ENCODE peak calls at places on chromosome 13, in four cellular contexts. F is spleen, B is BJ, Y is GM23338. P is an unnamed sample.

GRCh38 chr13:49657241-49657641 is 28.9 kb downstream of the ARL11 start:
- DNase-seq in F (no peak), B (no peak), Y (no peak), P (no peak)

GRCh38 chr13:26679945-26680516 is 80.6 kb downstream of the GPR12 start:
- DNase-seq in F (no peak), B (no peak), Y (peak; percentile 71), P (no peak)

GRCh38 chr13:100596516-100596915 is 7.9 kb upstream of the GGACT start:
- DNase-seq in F (no peak), B (no peak), Y (no peak), P (no peak)

GRCh38 chr13:21256351-21256761 is 79.9 kb downstream of the MRPL57 start:
- DNase-seq in F (no peak), B (no peak), Y (no peak), P (no peak)

GRCh38 chr13:24670927-24671326 is 9.3 kb upstream of the ATP12A start:
- DNase-seq in F (no peak), B (no peak), Y (peak; percentile 87), P (peak; percentile 40)

GRCh38 chr13:44241638-44242037 is 132.0 kb upstream of the SERP2 start:
- DNase-seq in F (no peak), B (no peak), Y (no peak), P (no peak)

GRCh38 chr13:23325191-23325590 is 108.3 kb downstream of the SACS start:
- DNase-seq in F (no peak), B (no peak), Y (no peak), P (peak; percentile 1)

GRCh38 chr13:89554801-89555200 is 1792.7 kb upstream of the MIR17HG start:
- DNase-seq in F (no peak), B (no peak), Y (no peak), P (no peak)

GRCh38 chr13:19860884-19861655 is 2.4 kb downstream of the ZMYM5 start:
- DNase-seq in F (peak; percentile 34), B (no peak), Y (no peak), P (peak; percentile 88)

GRCh38 chr13:51832471-51833152 is 12.4 kb downstream of the TMEM272 start:
- DNase-seq in F (no peak), B (no peak), Y (peak; percentile 43), P (peak; percentile 55)

GRCh38 chr13:67736646-67737420 is 506.7 kb upstream of the PCDH9 start:
- DNase-seq in F (no peak), B (no peak), Y (peak; percentile 77), P (peak; percentile 68)

GRCh38 chr13:97261254-97262015 is 39.3 kb downstream of the MBNL2 start:
- DNase-seq in F (no peak), B (no peak), Y (no peak), P (no peak)

GRCh38 chr13:56528040-56528760 is 612.5 kb upstream of the PRR20A start:
- DNase-seq in F (no peak), B (no peak), Y (no peak), P (no peak)

GRCh38 chr13:37049810-37050209 is 9.7 kb downstream of the SUPT20H start:
- DNase-seq in F (no peak), B (no peak), Y (peak; percentile 15), P (no peak)
- TF ChIP-seq CTCF in F (no peak), B (no peak), Y (peak; percentile 36), P (no peak)

DNA sequence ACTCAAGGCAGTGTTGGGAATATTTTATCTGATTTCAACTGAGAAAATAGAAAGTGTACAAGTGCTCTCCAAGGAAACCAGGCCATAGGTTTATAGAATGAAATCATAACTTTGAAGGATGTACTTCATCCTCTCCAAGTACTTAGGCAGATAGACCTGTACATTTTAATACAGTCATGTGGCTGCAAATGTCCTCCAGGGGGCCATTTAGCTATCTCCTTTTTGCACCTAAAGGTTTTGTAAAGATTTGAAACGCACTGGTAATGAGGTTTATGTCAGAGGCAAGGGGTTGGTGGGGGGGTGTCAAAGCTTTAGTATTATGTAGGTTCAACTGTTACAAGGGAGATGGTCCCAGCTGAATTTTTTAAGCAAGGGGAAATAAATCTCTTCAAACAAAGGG is 364.4 kb downstream of the DCT start:
- DNase-seq in F (no peak), B (no peak), Y (peak; percentile 19), P (no peak)
- TF ChIP-seq CTCF in F (no peak), B (peak; percentile 9), Y (peak; percentile 10), P (no peak)

GRCh38 chr13:29771247-29771646 is 79.2 kb downstream of the UBL3 start:
- DNase-seq in F (no peak), B (no peak), Y (peak; percentile 52), P (peak; percentile 45)
- TF ChIP-seq CTCF in F (peak; percentile 60), B (peak; percentile 24), Y (no peak), P (peak; percentile 43)

GRCh38 chr13:99528547-99528946 is 27.3 kb downstream of the TM9SF2 start:
- DNase-seq in F (no peak), B (no peak), Y (no peak), P (peak; percentile 21)
- TF ChIP-seq CTCF in F (peak; percentile 49), B (no peak), Y (peak; percentile 46), P (no peak)